ENCODE peak calls at places on chromosomes 1 and 21, in six cellular contexts. S is chondrocyte; W is WTC11; V is T-helper 2 cell; L is RPMI8226; G is activated CD8-positive, alpha-beta memory T cell treated with anti-CD3 and anti-CD28 coated beads, Interleukin-2, amount 50 U/mL, for 4 hours. Q is an unnamed sample.
A peak's percentile ranks its signal among the peaks of the same experiment; 100 is the strongest.

GRCh38 chr1:13228343-13228781 is 2.4 kb upstream of the PRAMEF18 start:
- DNase-seq in W (peak; percentile 16), V (no peak), G (peak; percentile 25), S (no peak), L (peak; percentile 92), Q (no peak)

GRCh38 chr1:244957122-244957521 is 92.8 kb upstream of the HNRNPU start:
- DNase-seq in G (no peak), L (no peak), W (no peak), S (no peak), V (no peak), Q (no peak)

GRCh38 chr21:23963454-23963853 is 1643.8 kb downstream of the MRPL39 start:
- DNase-seq in W (no peak), V (no peak), L (no peak), G (no peak), S (no peak), Q (no peak)

GRCh38 chr1:184755226-184756065 is 788 bp upstream of the EDEM3 start:
- DNase-seq in G (no peak), V (no peak), W (no peak), S (no peak), L (peak; percentile 54), Q (peak; percentile 1)

GRCh38 chr1:58804853-58805252 is 21.0 kb upstream of the JUN start:
- DNase-seq in L (no peak), V (no peak), W (no peak), G (no peak), S (no peak), Q (no peak)

GRCh38 chr1:205205055-205205454 is 6.4 kb downstream of the DSTYK start:
- DNase-seq in G (no peak), W (no peak), L (no peak), V (no peak), S (no peak), Q (no peak)

GRCh38 chr1:203286161-203286984 is 18.9 kb upstream of the BTG2 start:
- DNase-seq in W (no peak), L (peak; percentile 47), S (no peak), V (no peak), G (no peak), Q (no peak)

GRCh38 chr1:201190624-201191051 is at the start of gene IGFN1:
- DNase-seq in G (no peak), W (peak; percentile 66), V (no peak), L (no peak), S (no peak), Q (no peak)

GRCh38 chr1:6198646-6199297 is 623 bp downstream of the RPL22 start:
- DNase-seq in L (peak; percentile 39), G (no peak), W (no peak), V (no peak), S (no peak), Q (no peak)

GRCh38 chr21:28699591-28700259 is 293.0 kb downstream of the LTN1 start:
- DNase-seq in V (no peak), W (no peak), L (no peak), S (no peak), G (no peak), Q (no peak)

GRCh38 chr1:30263405-30263804 is 460.0 kb downstream of the MATN1 start:
- DNase-seq in V (no peak), G (no peak), S (no peak), L (no peak), W (no peak), Q (no peak)

GRCh38 chr1:20731057-20731991 is 1.2 kb downstream of the SH2D5 start:
- DNase-seq in L (no peak), G (no peak), V (no peak), S (peak; percentile 84), W (no peak), Q (no peak)

GRCh38 chr1:46134660-46135331 is 2.4 kb upstream of the PIK3R3 start:
- DNase-seq in W (no peak), G (no peak), S (no peak), L (peak; percentile 90), V (no peak), Q (no peak)

GRCh38 chr1:147598631-147599361 is 57.5 kb downstream of the BCL9 start:
- DNase-seq in V (peak; percentile 20), G (peak; percentile 48), W (peak; percentile 63), L (peak; percentile 36), S (peak; percentile 90), Q (peak; percentile 9)

GRCh38 chr1:248837794-248838356 is at the start of gene ZNF672:
- DNase-seq in V (peak; percentile 92), G (peak; percentile 93), W (peak; percentile 98), L (peak; percentile 99), S (peak; percentile 98), Q (peak; percentile 88)

GRCh38 chr1:7672864-7673263 is 98.2 kb upstream of the VAMP3 start:
- DNase-seq in L (peak; percentile 83), V (no peak), W (no peak), S (no peak), G (no peak), Q (no peak)

Q was measured in activated gamma-delta T cell treated with anti-CD3 and anti-CD28 coated beads, Interleukin-2, amount 50 U/mL, for 16 hours.